ENCODE peak calls at places on chromosomes 16 and 17, in four cellular contexts. B, H, M and X are unnamed samples.
A peak's percentile ranks its signal among the peaks of the same experiment; 100 is the strongest.

GRCh38 chr17:34858941-34859562 is 102.2 kb downstream of the CCT6B start:
- DNase-seq in B (no peak), H (no peak), M (no peak), X (no peak)

GRCh38 chr17:14699569-14700190 is 398.8 kb downstream of the HS3ST3B1 start:
- DNase-seq in B (no peak), H (peak; percentile 85), M (no peak), X (no peak)

GRCh38 chr16:23248261-23249194 is 53.6 kb upstream of the SCNN1B start:
- DNase-seq in B (no peak), H (no peak), M (no peak), X (no peak)

GRCh38 chr16:86575754-86576557 is 2.4 kb upstream of the FOXL1 start:
- DNase-seq in B (peak; percentile 67), H (peak; percentile 63), M (peak; percentile 93), X (peak; percentile 97)

GRCh38 chr16:56355786-56356275 is 69.5 kb downstream of the AMFR start:
- DNase-seq in B (peak; percentile 37), H (no peak), M (peak; percentile 76), X (no peak)

GRCh38 chr17:71970312-71970711 is 150.5 kb upstream of the SOX9 start:
- DNase-seq in B (no peak), H (no peak), M (no peak), X (no peak)

GRCh38 chr17:61942085-61942484 is 14.3 kb upstream of the INTS2 start:
- DNase-seq in B (no peak), H (no peak), M (no peak), X (no peak)

GRCh38 chr17:50689956-50690886 is 17.5 kb downstream of the ANKRD40 start:
- DNase-seq in B (peak; percentile 67), H (no peak), M (no peak), X (no peak)

GRCh38 chr17:60579090-60579489 is 20.9 kb upstream of the PPM1D start:
- DNase-seq in B (no peak), H (no peak), M (no peak), X (no peak)

GRCh38 chr17:65022751-65023421 is 33.7 kb downstream of the GNA13 start:
- DNase-seq in B (no peak), H (peak; percentile 15), M (no peak), X (peak; percentile 32)

GRCh38 chr17:31269597-31269996 is 27.4 kb downstream of the OMG start:
- DNase-seq in B (no peak), H (peak; percentile 64), M (no peak), X (peak; percentile 32)

GRCh38 chr17:17186051-17186450 is 20.1 kb downstream of the PLD6 start:
- DNase-seq in B (no peak), H (no peak), M (no peak), X (no peak)

GRCh38 chr16:54986404-54986803 is 55.7 kb downstream of the IRX5 start:
- DNase-seq in B (no peak), H (no peak), M (no peak), X (no peak)

GRCh38 chr16:53509906-53510703 is 7.1 kb upstream of the AKTIP start:
- DNase-seq in B (peak; percentile 77), H (peak; percentile 67), M (peak; percentile 77), X (peak; percentile 38)

GRCh38 chr17:63113167-63113566 is 147.1 kb downstream of the TANC2 start:
- DNase-seq in B (no peak), H (peak; percentile 19), M (peak; percentile 11), X (no peak)

GRCh38 chr17:307741-308507 is 44.7 kb downstream of the RPH3AL start:
- DNase-seq in B (no peak), H (no peak), M (no peak), X (no peak)

GRCh38 chr16:57508084-57508425 is 21.8 kb upstream of the DOK4 start:
- DNase-seq in B (peak; percentile 75), H (no peak), M (no peak), X (no peak)

GRCh38 chr17:3865166-3865565 is 19.1 kb upstream of the NCBP3 start:
- DNase-seq in B (no peak), H (no peak), M (no peak), X (no peak)

GRCh38 chr16:8632675-8633182 is 11.2 kb downstream of the METTL22 start:
- DNase-seq in B (no peak), H (no peak), M (no peak), X (no peak)

GRCh38 chr16:85065099-85065498 is 37.5 kb downstream of the KIAA0513 start:
- DNase-seq in B (no peak), H (no peak), M (no peak), X (no peak)

GRCh38 chr17:45429338-45430005 is 3.2 kb downstream of the ARHGAP27 start:
- DNase-seq in B (no peak), H (no peak), M (no peak), X (no peak)

GRCh38 chr16:71626018-71626857 is at the start of gene MARVELD3:
- DNase-seq in B (peak; percentile 69), H (peak; percentile 46), M (peak; percentile 62), X (peak; percentile 76)

GRCh38 chr17:29612404-29613370 is 10.0 kb downstream of the CORO6 start:
- DNase-seq in B (peak; percentile 39), H (no peak), M (no peak), X (no peak)

GRCh38 chr16:2231016-2231931 is 5.0 kb upstream of the DNASE1L2 start:
- DNase-seq in B (no peak), H (no peak), M (no peak), X (no peak)

GRCh38 chr16:69160192-69160591 is 26.8 kb upstream of the SNTB2 start:
- DNase-seq in B (no peak), H (no peak), M (no peak), X (no peak)

GRCh38 chr16:51237861-51238378 is 86.8 kb upstream of the SALL1 start:
- DNase-seq in B (no peak), H (peak; percentile 43), M (no peak), X (no peak)

GRCh38 chr16:5557966-5558365 is 460.4 kb upstream of the EEF2KMT start:
- DNase-seq in B (no peak), H (no peak), M (no peak), X (no peak)

GRCh38 chr17:33929181-33929724 is 325.8 kb upstream of the CCL2 start:
- DNase-seq in B (no peak), H (no peak), M (no peak), X (no peak)

GRCh38 chr17:32341141-32341856 is 674 bp downstream of the C17orf75 start:
- DNase-seq in B (peak; percentile 58), H (peak; percentile 58), M (peak; percentile 30), X (no peak)

GRCh38 chr17:55577687-55578086 is 66.4 kb upstream of the SMIM36 start:
- DNase-seq in B (no peak), H (no peak), M (no peak), X (no peak)

GRCh38 chr17:68462381-68463210 is 5.3 kb upstream of the WIPI1 start:
- DNase-seq in B (peak; percentile 83), H (peak; percentile 88), M (peak; percentile 78), X (peak; percentile 92)

GRCh38 chr17:61393550-61393903 is 6.1 kb upstream of the TBX2 start:
- DNase-seq in B (peak; percentile 66), H (no peak), M (no peak), X (no peak)

GRCh38 chr16:86952769-86953168 is 364.4 kb downstream of the C16orf95 start:
- DNase-seq in B (no peak), H (no peak), M (no peak), X (no peak)

GRCh38 chr16:79463839-79464238 is 136.7 kb downstream of the MAF start:
- DNase-seq in B (no peak), H (no peak), M (no peak), X (no peak)
- TF ChIP-seq ELF1 in B (no peak), H (no peak), M (no peak), X (no peak)

GRCh38 chr17:76550712-76551615 is 11.1 kb downstream of the PRCD start:
- DNase-seq in B (no peak), H (peak; percentile 87), M (no peak), X (no peak)
- TF ChIP-seq ELF1 in B (no peak), H (peak; percentile 54), M (no peak), X (no peak)

GRCh38 chr17:66950886-66951604 is 13.5 kb upstream of the CACNG4 start:
- DNase-seq in B (no peak), H (no peak), M (no peak), X (no peak)

GRCh38 chr17:66951605-66951953 is 12.9 kb upstream of the CACNG4 start:
- DNase-seq in B (no peak), H (no peak), M (no peak), X (no peak)

GRCh38 chr17:66948061-66948750 is 16.3 kb upstream of the CACNG4 start:
- DNase-seq in B (peak; percentile 39), H (no peak), M (no peak), X (no peak)

GRCh38 chr17:66950325-66950724 is 14.2 kb upstream of the CACNG4 start:
- DNase-seq in B (no peak), H (no peak), M (no peak), X (no peak)

GRCh38 chr17:66949501-66949900 is 15.0 kb upstream of the CACNG4 start:
- DNase-seq in B (no peak), H (no peak), M (no peak), X (no peak)
- TF ChIP-seq ELF1 in B (no peak), H (no peak), M (no peak), X (no peak)

GRCh38 chr17:1636732-1637285 is 8.2 kb upstream of the SLC43A2 start:
- DNase-seq in B (no peak), H (no peak), M (no peak), X (no peak)

GRCh38 chr17:1638171-1638583 is 7.4 kb downstream of the SCARF1 start:
- DNase-seq in B (no peak), H (no peak), M (no peak), X (no peak)

GRCh38 chr17:1634841-1635650 is 6.4 kb upstream of the SLC43A2 start:
- DNase-seq in B (no peak), H (no peak), M (no peak), X (no peak)

GRCh38 chr17:1638624-1639300 is 6.8 kb downstream of the SCARF1 start:
- DNase-seq in B (peak; percentile 25), H (no peak), M (no peak), X (no peak)

DNA sequence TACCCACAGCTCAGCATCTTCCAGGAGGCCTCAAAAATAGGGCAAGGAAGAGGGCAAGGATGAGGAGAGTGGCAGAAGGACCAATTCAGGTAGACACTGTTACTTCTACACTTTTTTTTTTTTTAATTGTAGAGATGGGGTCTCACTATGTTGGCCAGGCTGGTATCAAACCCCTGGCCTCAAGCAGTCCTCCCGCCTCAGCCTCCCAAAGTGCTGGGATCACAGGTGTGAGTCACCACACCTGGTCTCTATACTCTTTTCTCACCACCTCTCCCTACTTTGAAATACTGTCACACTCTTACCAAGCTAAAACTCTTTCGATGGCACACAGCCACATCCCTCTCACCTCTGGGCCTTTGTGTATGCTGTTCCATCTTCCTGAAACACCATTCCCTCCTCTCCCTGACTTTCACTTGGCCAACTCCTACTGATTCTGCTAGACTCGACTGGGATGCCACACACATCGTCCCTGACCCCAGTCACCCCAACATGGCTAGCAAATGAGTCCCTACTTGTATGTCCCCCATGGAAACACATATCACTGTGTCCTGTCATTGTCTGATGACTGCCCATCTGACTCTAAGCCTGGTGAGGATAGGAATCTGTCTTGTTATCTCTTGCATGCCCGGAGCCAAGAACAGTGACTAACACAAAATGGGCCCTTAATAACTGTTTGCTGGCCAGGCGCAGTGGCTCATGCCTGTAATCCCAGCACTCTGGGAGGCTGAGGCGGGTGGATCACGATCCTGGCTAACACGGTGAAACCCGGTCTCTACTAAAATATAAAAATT is 7.2 kb upstream of the SLC43A2 start:
- DNase-seq in B (no peak), H (no peak), M (no peak), X (no peak)
- TF ChIP-seq ELF1 in B (no peak), H (no peak), M (no peak), X (no peak)